ENCODE peak calls at places on chromosomes 7 and 10, in ten cellular contexts. H is smooth muscle cell of the brain vasculature, Q is GM23248, W is NCI-H2081, G is NCI-H748 treated with DMSO at 0.1 percent for 48 hours, V is amniotic stem cell, U is HCEC 1CT, X is ACHN, M is T follicular helper cell, R is GM10248. N is an unnamed sample.

GRCh38 chr7:127536426-127537152 is 48.8 kb downstream of the GCC1 start:
- DNase-seq in V (no peak), R (no peak), G (no peak), W (no peak), H (no peak), U (no peak), Q (peak; percentile 22), M (no peak), X (no peak), N (no peak)

GRCh38 chr10:52440612-52441285 is 126.7 kb downstream of the DKK1 start:
- DNase-seq in X (no peak), U (no peak), W (no peak), M (no peak), G (no peak), R (no peak), H (no peak), Q (no peak), V (no peak), N (no peak)

GRCh38 chr7:140069298-140069949 is 6.7 kb upstream of the PARP12 start:
- DNase-seq in R (no peak), V (no peak), G (no peak), W (no peak), H (no peak), X (no peak), U (no peak), M (no peak), Q (no peak), N (no peak)

GRCh38 chr7:15464762-15465144 is 97.1 kb downstream of the AGMO start:
- DNase-seq in U (no peak), G (no peak), W (no peak), R (no peak), V (no peak), X (no peak), M (no peak), Q (peak; percentile 20), H (no peak), N (no peak)

GRCh38 chr7:5492249-5493020 is 68.8 kb upstream of the TNRC18 start:
- DNase-seq in U (no peak), Q (no peak), W (no peak), R (no peak), H (no peak), V (no peak), G (no peak), X (no peak), M (no peak), N (no peak)

GRCh38 chr7:30252885-30253795 is 31.3 kb upstream of the ZNRF2 start:
- DNase-seq in V (no peak), Q (peak; percentile 39), W (peak; percentile 57), G (no peak), H (no peak), M (no peak), U (no peak), X (peak; percentile 91), R (no peak), N (peak; percentile 60)

GRCh38 chr7:57413529-57414398 is 36.2 kb upstream of the ZNF716 start:
- DNase-seq in M (no peak), G (no peak), R (no peak), H (no peak), Q (no peak), W (no peak), U (no peak), V (no peak), X (no peak), N (no peak)

GRCh38 chr10:14476641-14477407 is 146.1 kb upstream of the FRMD4A start:
- DNase-seq in W (no peak), U (no peak), M (no peak), Q (peak; percentile 77), X (peak; percentile 84), H (no peak), G (no peak), V (no peak), R (no peak), N (peak; percentile 34)

GRCh38 chr7:111910656-111911055 is 295.5 kb downstream of the DOCK4 start:
- DNase-seq in X (no peak), V (no peak), M (no peak), U (no peak), G (no peak), Q (no peak), R (no peak), W (no peak), H (no peak), N (no peak)

GRCh38 chr7:79292834-79293233 is 160.6 kb downstream of the MAGI2 start:
- DNase-seq in M (no peak), V (no peak), G (no peak), U (no peak), H (no peak), R (no peak), Q (no peak), W (no peak), X (no peak), N (no peak)

GRCh38 chr7:5773661-5774086 is 7.8 kb downstream of the RNF216 start:
- DNase-seq in V (peak; percentile 55), X (peak; percentile 100), R (no peak), H (no peak), Q (peak; percentile 93), M (no peak), U (peak; percentile 92), G (no peak), W (no peak), N (peak; percentile 92)

GRCh38 chr10:121080324-121080807 is 229.2 kb downstream of the WDR11 start:
- DNase-seq in W (no peak), M (no peak), G (no peak), R (no peak), Q (no peak), H (no peak), V (no peak), U (no peak), X (no peak), N (no peak)

GRCh38 chr7:76358053-76358477 is 726 bp downstream of the YWHAG start:
- DNase-seq in H (no peak), Q (peak; percentile 72), G (no peak), V (no peak), M (peak; percentile 22), X (peak; percentile 65), U (peak; percentile 38), W (peak; percentile 59), R (no peak), N (no peak)